ENCODE peak calls at places on chromosome 11, in seven cellular contexts. Q is neuronal stem cell, X is IMR-90, K is H9, U is mesenchymal stem cell, H is trophoblast cell, P is H1. W is an unnamed sample.

GRCh38 chr11:23846902-23847422 is 649.9 kb upstream of the LUZP2 start:
- DNase-seq in Q (no peak), X (no peak), K (no peak), U (no peak), H (no peak), P (no peak), W (no peak)

GRCh38 chr11:103601230-103601846 is 435.1 kb upstream of the DDI1 start:
- DNase-seq in Q (peak), X (peak), K (peak), U (peak), H (peak), P (no peak), W (peak)

GRCh38 chr11:27468209-27468608 is 4.4 kb downstream of the LGR4 start:
- DNase-seq in Q (no peak), X (peak), K (no peak), U (peak), H (peak), P (no peak), W (no peak)

GRCh38 chr11:64896448-64897022 is 18.1 kb upstream of the EHD1 start:
- DNase-seq in Q (no peak), X (no peak), K (no peak), U (no peak), H (no peak), P (no peak), W (no peak)

GRCh38 chr11:42631223-42631843 is 680.5 kb upstream of the API5 start:
- DNase-seq in Q (no peak), X (no peak), K (no peak), U (no peak), H (no peak), P (no peak), W (peak)

GRCh38 chr11:1234771-1235614 is 12.1 kb downstream of the MUC5B start:
- DNase-seq in Q (no peak), X (no peak), K (peak), U (no peak), H (no peak), P (no peak), W (no peak)

GRCh38 chr11:69492201-69492991 is 10.9 kb downstream of the LINC01488 start:
- DNase-seq in Q (no peak), X (peak), K (no peak), U (peak), H (no peak), P (no peak), W (no peak)

GRCh38 chr11:1909524-1909923 is 10.0 kb upstream of the TNNT3 start:
- DNase-seq in Q (no peak), X (no peak), K (no peak), U (no peak), H (no peak), P (no peak), W (no peak)

GRCh38 chr11:109401532-109401931 is 20.5 kb upstream of the C11orf87 start:
- DNase-seq in Q (no peak), X (no peak), K (no peak), U (no peak), H (no peak), P (no peak), W (no peak)

GRCh38 chr11:11004069-11004468 is 146.2 kb upstream of the ZBED5 start:
- DNase-seq in Q (no peak), X (no peak), K (no peak), U (no peak), H (no peak), P (no peak), W (no peak)

GRCh38 chr11:91513734-91514133 is 710.9 kb upstream of the FAT3 start:
- DNase-seq in Q (no peak), X (no peak), K (no peak), U (no peak), H (peak), P (no peak), W (peak)

GRCh38 chr11:2451916-2452694 is 7.3 kb downstream of the KCNQ1 start:
- DNase-seq in Q (no peak), X (no peak), K (no peak), U (no peak), H (no peak), P (no peak), W (no peak)

GRCh38 chr11:109309153-109309552 is 112.8 kb upstream of the C11orf87 start:
- DNase-seq in Q (no peak), X (no peak), K (no peak), U (peak), H (no peak), P (no peak), W (no peak)

GRCh38 chr11:1873048-1873812 is 18.5 kb downstream of the PRR33 start:
- DNase-seq in Q (no peak), X (peak), K (no peak), U (no peak), H (no peak), P (no peak), W (peak)

DNA sequence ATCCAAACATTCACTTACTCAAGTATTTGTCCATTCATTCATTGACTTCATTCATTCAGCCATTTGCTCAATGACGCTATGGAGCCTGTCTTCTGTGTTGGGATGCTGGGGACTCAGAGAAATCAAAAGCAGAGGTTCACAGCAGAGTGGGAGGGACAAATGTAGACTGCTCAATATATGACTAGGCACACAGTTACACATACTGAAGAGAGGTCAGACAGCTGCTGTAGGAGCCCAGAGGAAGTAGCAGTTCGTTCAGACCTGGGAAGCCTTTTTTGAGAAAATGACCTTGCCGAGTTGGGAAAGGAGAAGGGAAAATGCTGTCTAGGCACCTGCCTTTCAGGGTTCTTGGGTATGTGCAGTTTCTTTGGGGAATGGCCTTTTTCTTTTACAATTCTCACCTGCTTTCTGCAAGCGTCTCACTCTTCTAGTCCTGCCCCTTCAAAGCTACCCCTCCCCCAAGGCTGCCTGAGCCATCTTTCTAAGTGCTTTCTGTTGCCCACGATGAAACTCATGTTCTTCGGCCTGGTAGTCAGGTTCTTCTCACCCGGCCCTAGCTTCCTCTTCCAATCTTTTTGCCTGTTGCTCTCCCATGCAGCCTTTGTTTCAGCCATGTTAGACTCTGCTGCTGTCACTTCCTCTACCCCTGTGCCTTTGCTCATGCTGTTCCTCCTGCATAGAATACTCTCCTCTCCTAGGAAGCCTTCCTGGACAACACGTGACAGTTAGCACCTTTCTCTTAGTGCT is 4.2 kb upstream of the UVRAG start:
- DNase-seq in Q (no peak), X (no peak), K (no peak), U (no peak), H (no peak), P (no peak), W (no peak)
- H4K8ac ChIP-seq in Q (no peak), X (no peak), K (no peak), U (no peak), H (no peak), P (no peak), W (no peak)

DNA sequence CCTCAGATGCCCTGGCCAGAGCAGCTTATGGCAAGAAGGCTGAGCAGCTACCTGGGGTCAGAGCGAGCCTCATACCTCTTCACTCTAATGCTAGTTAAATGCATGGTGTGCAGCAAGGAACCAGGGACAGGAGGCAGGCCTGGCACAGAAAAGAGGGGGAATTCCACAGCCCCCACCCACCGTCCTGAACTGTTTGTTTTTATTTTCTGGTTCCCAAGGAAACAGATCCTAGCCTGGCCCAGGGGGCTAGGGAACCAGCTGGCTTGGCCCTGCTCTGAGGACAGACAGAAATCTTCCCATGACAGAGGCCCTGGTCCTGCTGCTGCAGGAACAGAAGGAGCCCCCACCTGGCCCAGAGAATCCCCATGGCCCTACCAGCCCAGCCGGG is 40.4 kb downstream of the SLCO2B1 start:
- DNase-seq in Q (peak), X (no peak), K (no peak), U (peak), H (no peak), P (no peak), W (peak)
- H2BK5ac ChIP-seq in Q (no peak), X (no peak), K (no peak), U (no peak), H (no peak), P (no peak), W (no peak)

GRCh38 chr11:111777094-111778046 is 11.2 kb upstream of the PPP2R1B start:
- DNase-seq in Q (peak), X (peak), K (no peak), U (peak), H (peak), P (no peak), W (peak)

GRCh38 chr11:111776398-111777093 is 10.4 kb upstream of the PPP2R1B start:
- DNase-seq in Q (no peak), X (no peak), K (no peak), U (no peak), H (no peak), P (no peak), W (no peak)

GRCh38 chr11:111775024-111775710 is 9.0 kb upstream of the PPP2R1B start:
- DNase-seq in Q (no peak), X (peak), K (no peak), U (no peak), H (no peak), P (no peak), W (no peak)

GRCh38 chr11:111770581-111771134 is 4.5 kb upstream of the PPP2R1B start:
- DNase-seq in Q (no peak), X (no peak), K (no peak), U (no peak), H (no peak), P (no peak), W (no peak)

DNA sequence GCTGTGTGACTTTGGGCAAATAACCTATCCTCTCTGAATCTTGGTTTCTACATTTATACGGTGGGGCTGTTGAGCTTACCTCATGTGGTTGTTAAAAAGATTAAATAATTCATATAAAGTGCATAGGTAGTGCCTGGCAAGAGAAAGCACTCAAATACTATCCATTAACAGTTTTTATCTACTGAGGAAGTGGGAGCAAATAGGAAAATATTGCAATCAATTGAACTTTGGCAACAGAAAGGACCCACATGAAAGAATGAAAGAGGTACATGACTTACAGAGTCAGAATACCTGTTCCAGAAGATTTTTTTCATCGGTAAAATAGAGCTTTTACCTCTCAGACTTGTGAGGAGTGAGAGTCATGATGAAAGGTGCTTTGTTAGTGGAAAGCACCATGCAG is 6.3 kb upstream of the PPP2R1B start:
- DNase-seq in Q (no peak), X (no peak), K (no peak), U (no peak), H (no peak), P (no peak), W (no peak)
- H4K8ac ChIP-seq in Q (no peak), X (no peak), K (no peak), U (no peak), H (no peak), P (no peak), W (no peak)

GRCh38 chr11:79042824-79043223 is 398.0 kb downstream of the TENM4 start:
- DNase-seq in Q (no peak), X (no peak), K (no peak), U (no peak), H (no peak), P (no peak), W (no peak)
- H2BK5ac ChIP-seq in Q (no peak), X (no peak), K (no peak), U (no peak), H (no peak), P (no peak), W (no peak)

GRCh38 chr11:107044503-107044902 is 26.2 kb upstream of the GUCY1A2 start:
- DNase-seq in Q (no peak), X (no peak), K (no peak), U (no peak), H (no peak), P (no peak), W (no peak)

GRCh38 chr11:107043242-107043991 is 25.1 kb upstream of the GUCY1A2 start:
- DNase-seq in Q (no peak), X (peak), K (no peak), U (peak), H (peak), P (no peak), W (peak)

GRCh38 chr11:107042748-107043147 is 24.5 kb upstream of the GUCY1A2 start:
- DNase-seq in Q (no peak), X (no peak), K (no peak), U (peak), H (no peak), P (no peak), W (no peak)

DNA sequence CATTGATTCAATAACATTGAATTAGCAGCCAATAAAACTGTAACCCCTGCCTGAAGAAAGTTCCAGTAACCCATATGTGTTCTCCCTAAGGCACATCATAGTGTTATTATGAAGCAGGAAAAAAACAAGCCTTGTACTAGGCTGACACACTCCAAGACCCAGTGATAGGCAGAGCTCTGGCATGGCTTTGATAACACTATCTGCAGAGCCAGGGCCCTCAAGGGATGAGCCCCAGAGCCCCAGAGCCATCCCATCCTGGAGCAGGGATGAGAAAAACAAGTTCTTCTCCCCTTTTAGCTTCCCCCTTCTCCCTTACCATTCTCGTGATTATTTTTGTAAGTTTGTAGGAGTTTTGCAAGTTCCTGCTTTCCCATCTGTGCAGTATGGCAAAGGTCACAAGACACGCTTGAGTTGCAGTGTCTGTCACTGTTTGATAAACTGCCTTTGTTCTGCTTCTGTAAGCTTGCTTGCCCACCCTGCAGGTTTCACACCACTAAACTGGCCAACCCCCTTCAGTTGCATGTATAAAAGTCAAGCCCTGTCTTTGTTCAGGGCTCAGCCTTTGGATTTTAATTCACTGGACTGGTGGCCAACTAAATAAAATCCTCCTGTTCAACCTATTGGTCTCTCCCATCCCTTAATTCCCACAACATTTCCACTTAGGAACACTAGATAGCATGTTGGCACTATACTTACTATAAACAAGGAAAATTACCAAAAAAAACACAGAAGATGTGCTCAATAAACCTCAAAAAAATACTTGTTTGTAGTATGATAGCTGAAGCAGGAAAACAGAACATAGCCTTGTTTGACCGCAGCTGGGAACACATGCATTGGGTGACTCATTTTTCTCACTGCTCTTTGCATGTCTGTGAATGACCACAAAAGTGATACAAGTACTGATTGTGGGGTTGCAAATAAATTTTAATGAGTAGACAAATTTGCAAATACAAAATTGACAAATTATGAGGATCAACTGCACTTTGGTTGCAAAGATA is 22.5 kb upstream of the GUCY1A2 start:
- DNase-seq in Q (no peak), X (peak), K (no peak), U (peak), H (no peak), P (no peak), W (no peak)
- H4K8ac ChIP-seq in Q (no peak), X (no peak), K (no peak), U (peak), H (no peak), P (no peak), W (no peak)

GRCh38 chr11:88378422-88379066 is 41.0 kb upstream of the CTSC start:
- DNase-seq in Q (no peak), X (no peak), K (no peak), U (no peak), H (no peak), P (no peak), W (no peak)
- H2BK5ac ChIP-seq in Q (no peak), X (no peak), K (no peak), U (no peak), H (no peak), P (no peak), W (no peak)